ENCODE peak calls at places on chromosome 6, in nine cellular contexts. L, N, V, T, U, J, Y, F and Q are unnamed samples.

GRCh38 chr6:125570546-125570945 is 178.9 kb upstream of the HEY2 start:
- DNase-seq in L (no peak), Y (no peak), F (no peak), N (no peak), J (no peak), T (no peak), U (no peak), V (no peak), Q (no peak)

GRCh38 chr6:84615113-84615850 is 149.1 kb downstream of the TBX18 start:
- DNase-seq in L (no peak), Y (no peak), N (no peak), F (no peak), J (no peak), V (no peak), U (no peak), T (no peak), Q (no peak)

GRCh38 chr6:548517-548916 is 108.4 kb downstream of the HUS1B start:
- DNase-seq in Y (no peak), T (no peak), J (no peak), F (no peak), U (no peak), N (no peak), L (no peak), V (no peak), Q (no peak)

GRCh38 chr6:97669191-97669651 is 386.2 kb upstream of the MMS22L start:
- DNase-seq in V (no peak), N (peak; percentile 74), F (no peak), T (no peak), L (peak; percentile 32), Y (no peak), U (peak; percentile 19), J (peak; percentile 93), Q (peak; percentile 25)

GRCh38 chr6:112286010-112286409 is 31.6 kb upstream of the LAMA4 start:
- DNase-seq in F (no peak), N (peak; percentile 2), T (no peak), V (no peak), L (no peak), J (no peak), U (no peak), Y (no peak), Q (no peak)

GRCh38 chr6:123022980-123023379 is 26.9 kb downstream of the CLVS2 start:
- DNase-seq in U (peak; percentile 28), V (no peak), F (no peak), L (peak; percentile 57), Y (no peak), J (peak; percentile 70), N (no peak), T (no peak), Q (peak; percentile 4)

GRCh38 chr6:35048631-35049083 is 92.5 kb downstream of the TCP11 start:
- DNase-seq in J (peak; percentile 56), L (peak; percentile 20), V (no peak), U (peak; percentile 42), N (peak; percentile 34), F (peak; percentile 50), T (no peak), Y (no peak), Q (no peak)

GRCh38 chr6:30884521-30885480 is 482 bp downstream of the DDR1 start:
- DNase-seq in L (peak; percentile 64), F (peak; percentile 62), N (peak; percentile 41), U (peak; percentile 57), T (peak; percentile 60), J (peak; percentile 75), V (peak; percentile 47), Y (no peak), Q (peak; percentile 28)

GRCh38 chr6:55617272-55617671 is 38.3 kb upstream of the HMGCLL1 start:
- DNase-seq in J (peak; percentile 38), N (no peak), V (no peak), L (peak; percentile 19), T (peak; percentile 7), U (peak; percentile 45), F (no peak), Y (peak; percentile 60), Q (peak; percentile 12)

GRCh38 chr6:7008451-7008988 is 99.2 kb upstream of the RREB1 start:
- DNase-seq in L (no peak), F (no peak), N (no peak), T (no peak), V (no peak), U (no peak), Y (no peak), J (no peak), Q (no peak)

GRCh38 chr6:27577922-27578321 is 105.0 kb upstream of the ZNF184 start:
- DNase-seq in L (no peak), T (no peak), Y (no peak), F (no peak), N (no peak), U (no peak), V (no peak), J (no peak), Q (no peak)

GRCh38 chr6:24908555-24908954 is 27.2 kb downstream of the RIPOR2 start:
- DNase-seq in V (no peak), J (no peak), L (no peak), N (no peak), Y (no peak), U (no peak), F (no peak), T (no peak), Q (no peak)

GRCh38 chr6:161344640-161345039 is 70.8 kb upstream of the AGPAT4 start:
- DNase-seq in N (no peak), F (no peak), L (no peak), Y (no peak), T (no peak), J (no peak), V (no peak), U (no peak), Q (no peak)

GRCh38 chr6:138592698-138593097 is 93.4 kb upstream of the NHSL1 start:
- DNase-seq in T (no peak), F (no peak), V (no peak), Y (no peak), N (no peak), U (no peak), L (no peak), J (no peak), Q (no peak)

GRCh38 chr6:107550906-107551305 is 61.0 kb downstream of the SOBP start:
- DNase-seq in L (no peak), V (no peak), F (no peak), U (no peak), Y (no peak), J (no peak), T (no peak), N (no peak), Q (no peak)
- TF ChIP-seq CTCF in L (no peak), V (no peak), F (no peak), U (no peak), Y (no peak), J (no peak), T (no peak), N (no peak), Q (no peak)

GRCh38 chr6:11397622-11398450 is 139.7 kb upstream of the TMEM170B start:
- DNase-seq in V (no peak), U (no peak), N (no peak), L (no peak), J (no peak), T (no peak), F (no peak), Y (no peak), Q (no peak)

GRCh38 chr6:11391934-11392777 is 145.4 kb upstream of the TMEM170B start:
- DNase-seq in N (no peak), T (no peak), J (no peak), Y (no peak), V (no peak), L (no peak), F (no peak), U (no peak), Q (no peak)

GRCh38 chr6:11392778-11393507 is 144.6 kb upstream of the TMEM170B start:
- DNase-seq in T (no peak), L (no peak), F (peak; percentile 79), Y (peak; percentile 43), J (no peak), V (peak; percentile 25), U (no peak), N (no peak), Q (no peak)

GRCh38 chr6:11396860-11397259 is 140.7 kb upstream of the TMEM170B start:
- DNase-seq in F (no peak), N (no peak), T (no peak), L (no peak), J (no peak), Y (no peak), U (no peak), V (no peak), Q (no peak)

DNA sequence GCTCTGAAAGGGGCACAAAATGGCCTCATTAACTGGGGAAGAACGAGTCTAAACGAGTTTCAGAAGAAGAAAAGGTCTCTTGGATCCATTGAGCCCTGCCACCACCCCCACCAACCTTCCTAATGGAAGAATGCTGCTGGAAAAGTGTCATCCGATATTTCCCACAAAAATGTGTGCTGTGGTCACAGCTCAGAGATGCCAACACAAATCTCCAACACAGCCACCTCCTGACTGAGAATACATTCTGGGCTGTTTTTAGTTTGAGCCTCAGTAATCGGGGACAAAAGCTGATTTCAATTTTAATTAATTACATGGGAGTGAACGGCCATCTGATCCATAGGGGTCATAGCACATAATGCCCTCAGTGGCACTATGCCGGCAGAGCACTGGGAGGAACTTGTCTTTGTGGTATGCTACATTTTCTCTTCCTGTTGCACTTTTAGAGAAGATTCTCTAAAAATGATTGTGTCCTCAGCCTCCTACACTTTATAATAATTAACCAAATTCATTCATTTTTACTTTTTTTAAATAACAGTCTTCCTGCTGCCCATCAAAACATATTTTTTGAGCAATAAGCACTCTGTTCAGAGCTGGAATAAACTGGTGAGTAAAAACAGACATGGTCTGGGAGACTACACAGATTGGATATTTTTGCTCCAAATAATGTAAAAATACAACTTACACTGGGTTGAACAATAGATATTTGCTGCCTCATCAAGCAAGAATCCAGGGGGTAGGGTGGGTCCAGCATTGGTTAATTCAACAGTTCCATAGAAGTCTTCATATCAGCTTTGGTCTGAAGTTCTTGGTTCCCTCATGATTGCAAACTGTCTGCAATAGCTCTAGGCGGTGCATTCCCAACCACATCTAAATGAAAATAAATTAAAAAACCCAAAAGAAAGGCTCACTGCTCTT is 143.6 kb upstream of the TMEM170B start:
- DNase-seq in L (no peak), Y (no peak), F (no peak), T (no peak), V (no peak), U (no peak), N (no peak), J (no peak), Q (no peak)
- TF ChIP-seq CTCF in L (no peak), Y (no peak), F (no peak), T (no peak), V (no peak), U (no peak), N (no peak), J (no peak), Q (no peak)

GRCh38 chr6:39228992-39229767 is at the start of gene KCNK5:
- DNase-seq in F (peak; percentile 90), T (peak; percentile 87), U (peak; percentile 92), V (peak; percentile 73), L (peak; percentile 88), J (peak; percentile 90), N (peak; percentile 83), Y (peak; percentile 17), Q (peak; percentile 79)
- TF ChIP-seq CTCF in F (peak; percentile 96), T (peak; percentile 79), U (peak; percentile 74), V (peak; percentile 51), L (peak; percentile 71), J (peak; percentile 43), N (peak; percentile 55), Y (peak; percentile 8), Q (peak; percentile 78)

DNA sequence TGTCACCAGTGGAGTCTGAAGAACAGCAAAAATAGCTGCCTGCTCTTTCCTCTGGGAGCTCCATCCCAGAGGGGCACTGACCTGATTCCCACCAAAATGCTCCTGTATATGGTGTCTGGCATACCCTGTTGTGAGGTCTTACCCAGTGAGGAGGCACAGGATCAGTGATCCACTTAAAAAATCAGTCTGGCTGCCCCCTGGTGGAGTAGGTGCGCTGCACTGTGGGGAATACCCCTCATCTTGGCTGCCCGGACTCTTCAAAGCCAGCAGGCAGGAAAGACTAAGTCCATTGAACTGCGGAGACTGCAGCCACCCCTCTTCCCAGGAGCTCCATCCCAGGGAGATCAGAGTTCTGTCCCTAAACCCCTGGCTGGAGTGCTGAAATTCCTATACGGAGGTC is 230.9 kb upstream of the HTR1E start:
- DNase-seq in Y (no peak), N (no peak), L (peak; percentile 21), F (no peak), V (no peak), T (no peak), U (peak; percentile 64), J (no peak), Q (no peak)
- TF ChIP-seq CTCF in Y (no peak), N (peak; percentile 48), L (peak; percentile 5), F (no peak), V (no peak), T (no peak), U (no peak), J (no peak), Q (peak; percentile 27)